ENCODE peak calls at places on chromosomes 7 and 10, in nine cellular contexts. M is left ventricle myocardium inferior, C is esophagus squamous epithelium, K is mammary epithelial cell, V is fibroblast of lung, W is right lobe of liver, O is lower lobe of right lung, F is stomach, P is uterus. R is an unnamed sample.

GRCh38 chr7:20331912-20332317 is 1.2 kb downstream of the ITGB8 start:
- DNase-seq in M (no peak), C (no peak), K (peak; percentile 58), V (no peak), W (no peak), O (no peak), F (no peak), P (no peak), R (no peak)

GRCh38 chr7:37220664-37221063 is 228.0 kb downstream of the ELMO1 start:
- DNase-seq in M (no peak), C (no peak), K (no peak), V (no peak), W (no peak), O (no peak), F (no peak), P (no peak), R (no peak)

GRCh38 chr7:51165337-51165736 is 151.3 kb downstream of the COBL start:
- DNase-seq in M (no peak), C (no peak), K (no peak), V (no peak), W (no peak), O (no peak), F (no peak), P (no peak), R (no peak)

GRCh38 chr7:20330176-20330796 is 414 bp upstream of the ITGB8 start:
- DNase-seq in M (peak; percentile 81), C (peak; percentile 17), K (peak; percentile 97), V (peak; percentile 98), W (peak; percentile 84), O (peak; percentile 93), F (peak; percentile 81), P (peak; percentile 91), R (peak; percentile 83)

GRCh38 chr7:17939111-17939669 is 1.1 kb downstream of the SNX13 start:
- DNase-seq in M (no peak), C (no peak), K (peak; percentile 66), V (peak; percentile 45), W (no peak), O (no peak), F (no peak), P (no peak), R (no peak)

GRCh38 chr7:8747338-8747737 is 313.9 kb downstream of the NXPH1 start:
- DNase-seq in M (no peak), C (no peak), K (no peak), V (no peak), W (no peak), O (no peak), F (no peak), P (no peak), R (no peak)

GRCh38 chr10:73647211-73647874 is 6.1 kb upstream of the MYOZ1 start:
- DNase-seq in M (peak; percentile 64), C (no peak), K (no peak), V (peak; percentile 40), W (peak; percentile 28), O (peak; percentile 70), F (peak; percentile 57), P (peak; percentile 61), R (peak; percentile 50)

GRCh38 chr10:62048919-62049636 is 147.6 kb downstream of the ARID5B start:
- DNase-seq in M (peak; percentile 82), C (peak; percentile 25), K (peak; percentile 95), V (peak; percentile 99), W (peak; percentile 87), O (peak; percentile 74), F (peak; percentile 74), P (peak; percentile 97), R (peak; percentile 79)

GRCh38 chr10:37478381-37478780 is 353.0 kb downstream of the ANKRD30A start:
- DNase-seq in M (no peak), C (no peak), K (no peak), V (no peak), W (no peak), O (no peak), F (no peak), P (no peak), R (no peak)

GRCh38 chr10:81873932-81874816 is 820 bp upstream of the NRG3 start:
- DNase-seq in M (peak; percentile 29), C (no peak), K (peak; percentile 12), V (peak; percentile 41), W (peak; percentile 74), O (peak; percentile 83), F (peak; percentile 60), P (no peak), R (no peak)
- H3K9me3 ChIP-seq in M (no peaks in the 10 kb centered on the region), C (no peaks in the 10 kb centered on the region), K (no peaks in the 10 kb centered on the region), V (no peaks in the 10 kb centered on the region), W (no peaks in the 10 kb centered on the region), O (no peaks in the 10 kb centered on the region), F (no peaks in the 10 kb centered on the region), P (no peaks in the 10 kb centered on the region), R (no peaks in the 10 kb centered on the region)

GRCh38 chr7:131655866-131656265 is 99.4 kb upstream of the PODXL start:
- DNase-seq in M (no peak), C (no peak), K (no peak), V (no peak), W (no peak), O (no peak), F (no peak), P (no peak), R (no peak)
- H3K27ac ChIP-seq in M (no peak overlapping the region), C (no peak overlapping the region), K (no peak overlapping the region), V (no peak overlapping the region), W (no peak overlapping the region), O (no peak overlapping the region), F (no peak overlapping the region), P (no peak overlapping the region), R (no peak overlapping the region)

DNA sequence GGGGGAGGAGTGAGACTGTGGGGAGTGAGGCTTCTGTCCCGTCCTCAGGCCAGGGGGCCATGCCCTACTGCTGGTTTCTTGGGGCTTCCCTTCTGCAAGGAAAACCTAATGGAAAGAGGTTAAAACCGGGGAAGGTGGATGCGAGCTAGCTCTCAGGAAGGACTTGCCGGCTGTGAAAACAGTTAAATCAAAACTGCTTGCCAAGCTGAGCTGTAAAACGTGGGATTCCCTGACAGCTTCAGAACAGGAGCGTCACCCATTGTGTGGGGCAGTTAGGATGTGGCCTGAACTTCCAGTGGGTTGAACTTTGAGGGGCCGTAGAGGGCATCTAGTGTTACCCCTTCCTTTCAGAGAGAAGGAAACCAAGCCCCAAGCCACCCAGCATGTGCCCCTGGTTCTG is 13.1 kb downstream of the TSPAN15 start:
- DNase-seq in M (no peak), C (no peak), K (no peak), V (no peak), W (no peak), O (no peak), F (no peak), P (no peak), R (no peak)
- H3K9me3 ChIP-seq in M (no peaks in the 10 kb centered on the region), C (no peaks in the 10 kb centered on the region), K (no peaks in the 10 kb centered on the region), V (no peaks in the 10 kb centered on the region), W (no peaks in the 10 kb centered on the region), O (no peaks in the 10 kb centered on the region), F (no peaks in the 10 kb centered on the region), P (no peaks in the 10 kb centered on the region), R (no peaks in the 10 kb centered on the region)

DNA sequence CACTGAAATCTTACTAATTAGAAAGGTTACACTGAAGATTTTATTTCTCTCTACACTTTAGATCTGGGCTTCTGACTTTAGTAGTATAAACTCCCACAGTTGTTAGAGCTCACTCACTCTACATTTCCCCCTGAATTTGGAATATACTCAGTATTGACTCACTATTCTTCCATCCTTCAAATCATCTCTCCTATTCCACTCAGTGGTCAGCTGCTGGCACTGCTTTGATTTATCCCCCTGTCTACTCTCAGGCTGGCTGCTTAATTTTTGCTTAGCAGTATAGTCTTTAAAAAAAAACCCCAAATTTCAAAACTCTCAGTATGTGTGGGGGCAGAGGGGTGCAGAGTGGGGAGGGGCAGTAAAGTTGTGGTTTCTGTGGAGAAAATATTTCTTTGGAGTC is 68.9 kb downstream of the CDK6 start:
- DNase-seq in M (no peak), C (no peak), K (peak; percentile 35), V (peak; percentile 74), W (no peak), O (no peak), F (no peak), P (no peak), R (no peak)
- H3K27ac ChIP-seq in M (peak overlapping the region; percentile 37), C (no peak overlapping the region), K (peak overlapping the region; percentile 96), V (peak overlapping the region; percentile 77), W (no peak overlapping the region), O (no peak overlapping the region), F (no peak overlapping the region), P (peak overlapping the region; percentile 53), R (peak overlapping the region; percentile 28)

DNA sequence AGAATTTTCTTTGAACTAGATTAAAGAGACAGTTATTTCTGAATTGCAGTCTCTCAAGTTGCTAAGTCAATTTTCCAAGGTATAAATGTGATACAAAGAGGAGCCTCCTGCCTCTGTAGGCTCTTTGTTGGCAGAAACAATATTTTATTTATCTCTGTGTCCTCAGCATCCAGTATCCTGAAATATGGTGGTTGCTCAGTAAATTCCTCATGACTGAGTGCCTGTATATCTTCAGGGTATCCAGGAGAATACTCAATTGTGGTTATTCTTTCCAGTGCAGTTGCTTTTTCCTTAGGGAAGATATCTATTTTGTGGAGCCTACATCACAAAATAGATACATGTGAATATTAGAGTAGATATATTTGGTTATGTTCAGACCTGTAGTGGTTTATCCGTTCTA is 144.8 kb upstream of the FERD3L start:
- DNase-seq in M (no peak), C (no peak), K (no peak), V (no peak), W (no peak), O (no peak), F (no peak), P (no peak), R (no peak)
- H3K9me3 ChIP-seq in M (no peaks in the 10 kb centered on the region), C (no peaks in the 10 kb centered on the region), K (no peaks in the 10 kb centered on the region), V (no peaks in the 10 kb centered on the region), W (no peaks in the 10 kb centered on the region), O (no peaks in the 10 kb centered on the region), F (no peaks in the 10 kb centered on the region), P (no peaks in the 10 kb centered on the region), R (no peaks in the 10 kb centered on the region)

R was measured in transverse colon.